ENCODE peak calls at places on chromosomes 13 and 19, in six cellular contexts. One of them, this sample, is unnamed. For H3K4me1, the result is how much of the 10 kb centered on the place peaks cover.

GRCh38 chr19:44757735-44758505 is 9.4 kb downstream of the BCL3 start:
- DNase-seq in GM23338: peak
- DNase-seq in aorta: peak
- DNase-seq in CD8-positive, alpha-beta T cell: no peak
- DNase-seq in prostate gland: no peak
- DNase-seq in thoracic aorta: no peak
- DNase-seq in this sample: peak

GRCh38 chr19:13396256-13397080 is 109.8 kb downstream of the CACNA1A start:
- DNase-seq in GM23338: peak
- DNase-seq in aorta: no peak
- DNase-seq in CD8-positive, alpha-beta T cell: no peak
- DNase-seq in prostate gland: no peak
- DNase-seq in thoracic aorta: no peak
- DNase-seq in this sample: no peak

GRCh38 chr13:70842062-70842644 is 733.9 kb upstream of the KLHL1 start:
- DNase-seq in GM23338: no peak
- DNase-seq in aorta: no peak
- DNase-seq in CD8-positive, alpha-beta T cell: no peak
- DNase-seq in prostate gland: no peak
- DNase-seq in thoracic aorta: no peak
- DNase-seq in this sample: no peak

GRCh38 chr13:65600702-65601101 is 1629.4 kb downstream of the PCDH9 start:
- DNase-seq in GM23338: no peak
- DNase-seq in aorta: no peak
- DNase-seq in CD8-positive, alpha-beta T cell: no peak
- DNase-seq in prostate gland: no peak
- DNase-seq in thoracic aorta: no peak
- DNase-seq in this sample: no peak

GRCh38 chr19:18543814-18544475 is 572 bp upstream of the FKBP8 start:
- DNase-seq in GM23338: peak
- DNase-seq in aorta: no peak
- DNase-seq in CD8-positive, alpha-beta T cell: peak
- DNase-seq in prostate gland: no peak
- DNase-seq in thoracic aorta: no peak
- DNase-seq in this sample: no peak

GRCh38 chr13:105462981-105463380 is 1072.5 kb downstream of the EFNB2 start:
- DNase-seq in GM23338: no peak
- DNase-seq in aorta: no peak
- DNase-seq in CD8-positive, alpha-beta T cell: no peak
- DNase-seq in prostate gland: no peak
- DNase-seq in thoracic aorta: no peak
- DNase-seq in this sample: peak

GRCh38 chr13:111111376-111111937 is 3.7 kb upstream of the ARHGEF7 start:
- DNase-seq in GM23338: no peak
- DNase-seq in aorta: no peak
- DNase-seq in CD8-positive, alpha-beta T cell: no peak
- DNase-seq in prostate gland: no peak
- DNase-seq in thoracic aorta: no peak
- DNase-seq in this sample: no peak

GRCh38 chr13:99133230-99133629 is 67.4 kb upstream of the UBAC2 start:
- DNase-seq in GM23338: no peak
- DNase-seq in aorta: no peak
- DNase-seq in CD8-positive, alpha-beta T cell: no peak
- DNase-seq in prostate gland: no peak
- DNase-seq in thoracic aorta: no peak
- DNase-seq in this sample: no peak

GRCh38 chr13:20006206-20006605 is 47.7 kb downstream of the ZMYM2 start:
- DNase-seq in GM23338: no peak
- DNase-seq in aorta: no peak
- DNase-seq in CD8-positive, alpha-beta T cell: no peak
- DNase-seq in prostate gland: no peak
- DNase-seq in thoracic aorta: no peak
- DNase-seq in this sample: no peak

GRCh38 chr13:80047406-80047805 is 293.5 kb downstream of the SPRY2 start:
- DNase-seq in GM23338: no peak
- DNase-seq in aorta: no peak
- DNase-seq in CD8-positive, alpha-beta T cell: no peak
- DNase-seq in prostate gland: peak
- DNase-seq in thoracic aorta: no peak
- DNase-seq in this sample: no peak

GRCh38 chr19:15093001-15093400 is 11.0 kb downstream of the OR1I1 start:
- DNase-seq in GM23338: no peak
- DNase-seq in aorta: no peak
- DNase-seq in CD8-positive, alpha-beta T cell: no peak
- DNase-seq in prostate gland: no peak
- DNase-seq in thoracic aorta: no peak
- DNase-seq in this sample: no peak

GRCh38 chr13:28138756-28139470 is 568 bp downstream of the PAN3 start:
- DNase-seq in GM23338: peak
- DNase-seq in aorta: peak
- DNase-seq in CD8-positive, alpha-beta T cell: peak
- DNase-seq in prostate gland: peak
- DNase-seq in thoracic aorta: peak
- DNase-seq in this sample: peak

GRCh38 chr19:30217461-30217860 is 154.7 kb upstream of the ZNF536 start:
- DNase-seq in GM23338: no peak
- DNase-seq in aorta: no peak
- DNase-seq in CD8-positive, alpha-beta T cell: no peak
- DNase-seq in prostate gland: no peak
- DNase-seq in thoracic aorta: no peak
- DNase-seq in this sample: no peak

GRCh38 chr13:35984776-35985453 is 146.3 kb downstream of the DCLK1 start:
- DNase-seq in GM23338: peak
- DNase-seq in aorta: no peak
- DNase-seq in CD8-positive, alpha-beta T cell: no peak
- DNase-seq in prostate gland: no peak
- DNase-seq in thoracic aorta: no peak
- DNase-seq in this sample: peak

GRCh38 chr19:45443462-45444317 is 20.0 kb upstream of the ERCC1 start:
- DNase-seq in GM23338: peak
- DNase-seq in aorta: peak
- DNase-seq in CD8-positive, alpha-beta T cell: peak
- DNase-seq in prostate gland: peak
- DNase-seq in thoracic aorta: peak
- DNase-seq in this sample: peak

GRCh38 chr13:101416181-101417042 is at the start of gene NALCN:
- DNase-seq in GM23338: peak
- DNase-seq in aorta: peak
- DNase-seq in CD8-positive, alpha-beta T cell: no peak
- DNase-seq in prostate gland: no peak
- DNase-seq in thoracic aorta: no peak
- DNase-seq in this sample: peak

GRCh38 chr13:38908574-38908973 is 82.1 kb downstream of the STOML3 start:
- DNase-seq in GM23338: no peak
- DNase-seq in aorta: no peak
- DNase-seq in CD8-positive, alpha-beta T cell: no peak
- DNase-seq in prostate gland: no peak
- DNase-seq in thoracic aorta: no peak
- DNase-seq in this sample: no peak

GRCh38 chr13:74132152-74132767 is 1.9 kb downstream of the KLF12 start:
- DNase-seq in GM23338: peak
- DNase-seq in aorta: no peak
- DNase-seq in CD8-positive, alpha-beta T cell: peak
- DNase-seq in prostate gland: no peak
- DNase-seq in thoracic aorta: no peak
- DNase-seq in this sample: no peak

GRCh38 chr13:106384516-106384915 is 150.9 kb downstream of the EFNB2 start:
- DNase-seq in GM23338: peak
- DNase-seq in aorta: no peak
- DNase-seq in CD8-positive, alpha-beta T cell: no peak
- DNase-seq in prostate gland: no peak
- DNase-seq in thoracic aorta: no peak
- DNase-seq in this sample: no peak

GRCh38 chr19:16581145-16581970 is 9.1 kb upstream of the SLC35E1 start:
- DNase-seq in GM23338: no peak
- DNase-seq in aorta: no peak
- DNase-seq in CD8-positive, alpha-beta T cell: no peak
- DNase-seq in prostate gland: no peak
- DNase-seq in thoracic aorta: no peak
- DNase-seq in this sample: no peak

GRCh38 chr19:16576690-16577530 is 4.7 kb upstream of the SLC35E1 start:
- DNase-seq in GM23338: no peak
- DNase-seq in aorta: no peak
- DNase-seq in CD8-positive, alpha-beta T cell: no peak
- DNase-seq in prostate gland: no peak
- DNase-seq in thoracic aorta: no peak
- DNase-seq in this sample: no peak

GRCh38 chr19:16577531-16578052 is 5.4 kb upstream of the SLC35E1 start:
- DNase-seq in GM23338: no peak
- DNase-seq in aorta: no peak
- DNase-seq in CD8-positive, alpha-beta T cell: no peak
- DNase-seq in prostate gland: no peak
- DNase-seq in thoracic aorta: no peak
- DNase-seq in this sample: no peak

GRCh38 chr19:16581971-16582343 is 9.7 kb upstream of the SLC35E1 start:
- DNase-seq in GM23338: no peak
- DNase-seq in aorta: no peak
- DNase-seq in CD8-positive, alpha-beta T cell: no peak
- DNase-seq in prostate gland: no peak
- DNase-seq in thoracic aorta: no peak
- DNase-seq in this sample: no peak

DNA sequence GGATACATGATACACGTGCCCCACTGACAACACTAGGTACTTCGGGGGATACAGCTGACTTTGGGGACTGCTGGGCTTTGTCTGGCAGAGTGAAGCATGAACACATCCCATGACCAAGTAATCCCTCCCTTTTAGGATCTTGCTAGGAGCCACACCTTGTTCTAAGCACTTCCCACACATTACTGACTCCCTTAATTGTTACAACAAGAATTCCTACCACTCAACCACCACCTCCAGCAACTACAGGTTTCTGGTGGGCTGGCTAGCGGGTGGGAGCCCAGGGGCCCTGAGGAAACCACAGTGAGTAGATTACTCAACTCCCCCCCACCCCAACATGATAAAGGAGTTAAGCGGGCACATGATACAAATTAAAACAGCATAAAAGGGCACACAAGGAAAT is 7.2 kb upstream of the SLC35E1 start:
- DNase-seq in GM23338: no peak
- DNase-seq in aorta: no peak
- DNase-seq in CD8-positive, alpha-beta T cell: no peak
- DNase-seq in prostate gland: no peak
- DNase-seq in thoracic aorta: no peak
- DNase-seq in this sample: no peak
- H3K4me1 ChIP-seq in GM23338: under half
- H3K4me1 ChIP-seq in aorta: under half
- H3K4me1 ChIP-seq in CD8-positive, alpha-beta T cell: under half
- H3K4me1 ChIP-seq in prostate gland: under half
- H3K4me1 ChIP-seq in thoracic aorta: under half
- H3K4me1 ChIP-seq in this sample: under half

GRCh38 chr19:42252365-42253244 is 2.3 kb downstream of the ERF start:
- DNase-seq in GM23338: peak
- DNase-seq in aorta: no peak
- DNase-seq in CD8-positive, alpha-beta T cell: no peak
- DNase-seq in prostate gland: no peak
- DNase-seq in thoracic aorta: no peak
- DNase-seq in this sample: peak

GRCh38 chr19:42254850-42255765 is at the start of gene ERF:
- DNase-seq in GM23338: peak
- DNase-seq in aorta: peak
- DNase-seq in CD8-positive, alpha-beta T cell: peak
- DNase-seq in prostate gland: peak
- DNase-seq in thoracic aorta: peak
- DNase-seq in this sample: peak

GRCh38 chr19:42251572-42251990 is 3.3 kb downstream of the ERF start:
- DNase-seq in GM23338: no peak
- DNase-seq in aorta: no peak
- DNase-seq in CD8-positive, alpha-beta T cell: no peak
- DNase-seq in prostate gland: no peak
- DNase-seq in thoracic aorta: no peak
- DNase-seq in this sample: no peak

GRCh38 chr19:42254083-42254849 is 662 bp downstream of the ERF start:
- DNase-seq in GM23338: peak
- DNase-seq in aorta: peak
- DNase-seq in CD8-positive, alpha-beta T cell: peak
- DNase-seq in prostate gland: peak
- DNase-seq in thoracic aorta: no peak
- DNase-seq in this sample: peak

GRCh38 chr19:42253245-42254082 is 1.5 kb downstream of the ERF start:
- DNase-seq in GM23338: peak
- DNase-seq in aorta: peak
- DNase-seq in CD8-positive, alpha-beta T cell: peak
- DNase-seq in prostate gland: no peak
- DNase-seq in thoracic aorta: no peak
- DNase-seq in this sample: peak
- H3K4me1 ChIP-seq in GM23338: under half
- H3K4me1 ChIP-seq in aorta: under half
- H3K4me1 ChIP-seq in CD8-positive, alpha-beta T cell: under half
- H3K4me1 ChIP-seq in prostate gland: under half
- H3K4me1 ChIP-seq in thoracic aorta: under half
- H3K4me1 ChIP-seq in this sample: under half

GRCh38 chr13:32624441-32624840 is 38.2 kb downstream of the PDS5B start:
- DNase-seq in GM23338: no peak
- DNase-seq in aorta: no peak
- DNase-seq in CD8-positive, alpha-beta T cell: no peak
- DNase-seq in prostate gland: no peak
- DNase-seq in thoracic aorta: no peak
- DNase-seq in this sample: no peak
- H3K4me1 ChIP-seq in GM23338: under half
- H3K4me1 ChIP-seq in aorta: under half
- H3K4me1 ChIP-seq in CD8-positive, alpha-beta T cell: under half
- H3K4me1 ChIP-seq in prostate gland: under half
- H3K4me1 ChIP-seq in thoracic aorta: under half
- H3K4me1 ChIP-seq in this sample: under half

GRCh38 chr13:75365724-75366173 is 116.2 kb downstream of the TBC1D4 start:
- DNase-seq in GM23338: peak
- DNase-seq in aorta: no peak
- DNase-seq in CD8-positive, alpha-beta T cell: no peak
- DNase-seq in prostate gland: no peak
- DNase-seq in thoracic aorta: no peak
- DNase-seq in this sample: no peak

GRCh38 chr13:75362026-75362425 is 119.9 kb downstream of the TBC1D4 start:
- DNase-seq in GM23338: no peak
- DNase-seq in aorta: no peak
- DNase-seq in CD8-positive, alpha-beta T cell: no peak
- DNase-seq in prostate gland: no peak
- DNase-seq in thoracic aorta: no peak
- DNase-seq in this sample: no peak

GRCh38 chr13:75364131-75364713 is 117.7 kb downstream of the TBC1D4 start:
- DNase-seq in GM23338: no peak
- DNase-seq in aorta: no peak
- DNase-seq in CD8-positive, alpha-beta T cell: no peak
- DNase-seq in prostate gland: no peak
- DNase-seq in thoracic aorta: no peak
- DNase-seq in this sample: no peak

GRCh38 chr13:75360170-75360569 is 121.8 kb downstream of the TBC1D4 start:
- DNase-seq in GM23338: no peak
- DNase-seq in aorta: no peak
- DNase-seq in CD8-positive, alpha-beta T cell: no peak
- DNase-seq in prostate gland: no peak
- DNase-seq in thoracic aorta: no peak
- DNase-seq in this sample: no peak

DNA sequence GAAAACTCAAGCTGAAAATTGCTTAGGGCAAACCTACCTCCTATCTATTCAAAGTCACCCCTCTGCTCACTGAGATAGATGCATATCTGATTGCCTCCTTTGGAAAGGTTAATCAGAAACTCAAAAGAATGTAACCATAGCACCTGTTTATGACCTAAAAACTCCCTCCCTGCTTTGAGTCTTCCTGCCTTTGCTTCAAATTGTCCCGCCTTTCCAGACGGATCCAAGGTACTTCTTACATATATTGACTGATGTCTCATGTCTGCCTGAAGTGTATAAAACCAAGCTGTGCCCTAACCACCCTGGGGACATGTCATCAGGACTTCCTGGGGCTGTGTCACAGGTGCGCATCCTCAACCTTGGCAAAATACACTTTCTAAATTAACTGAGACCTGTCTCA is 118.6 kb downstream of the TBC1D4 start:
- DNase-seq in GM23338: no peak
- DNase-seq in aorta: no peak
- DNase-seq in CD8-positive, alpha-beta T cell: no peak
- DNase-seq in prostate gland: no peak
- DNase-seq in thoracic aorta: no peak
- DNase-seq in this sample: no peak
- H3K4me1 ChIP-seq in GM23338: under half
- H3K4me1 ChIP-seq in aorta: under half
- H3K4me1 ChIP-seq in CD8-positive, alpha-beta T cell: under half
- H3K4me1 ChIP-seq in prostate gland: under half
- H3K4me1 ChIP-seq in thoracic aorta: under half
- H3K4me1 ChIP-seq in this sample: under half

This sample was measured in SK-N-SH.